ENCODE peak calls at places on chromosomes 16 and 17, in eight cellular contexts. Q is NCI-H446 treated with DMSO at 0.1 percent for 48 hours; T is neural crest cell; F is kidney glomerular epithelial cell; M is left colon; N is posterior vena cava; D is AG08395; H is stimulated activated CD4-positive, alpha-beta T cell treated with anti-CD3 and anti-CD28 coated beads, Interleukin-1b, Interleukin-23, amount 100 ng/mL, for 4 hours. O is an unnamed sample.

GRCh38 chr17:82937411-82938371 is 97.9 kb upstream of the ZNF750 start:
- DNase-seq in T (no peak), D (no peak), N (peak), F (no peak), H (no peak), M (no peak), Q (no peak), O (no peak)

GRCh38 chr17:49508061-49508865 is 13.2 kb downstream of the NGFR start:
- DNase-seq in N (no peak), T (no peak), D (peak), M (no peak), F (no peak), Q (peak), H (no peak), O (peak)

GRCh38 chr17:81020767-81021497 is 14.0 kb upstream of the BAIAP2 start:
- DNase-seq in M (peak), F (no peak), Q (peak), H (no peak), T (no peak), D (peak), N (no peak), O (no peak)

GRCh38 chr16:10767127-10767526 is 23.5 kb downstream of the NUBP1 start:
- DNase-seq in D (no peak), F (no peak), Q (no peak), T (no peak), H (no peak), N (no peak), M (no peak), O (no peak)

GRCh38 chr17:58577696-58578095 is 63.3 kb upstream of the MTMR4 start:
- DNase-seq in D (peak), F (no peak), M (no peak), N (no peak), Q (peak), T (peak), H (peak), O (peak)

GRCh38 chr16:3652373-3653037 is 2.0 kb upstream of the DNASE1 start:
- DNase-seq in T (no peak), D (no peak), H (no peak), Q (peak), M (peak), F (no peak), N (peak), O (no peak)

GRCh38 chr16:53803998-53804397 is 100.0 kb downstream of the FTO start:
- DNase-seq in D (no peak), T (no peak), Q (no peak), F (no peak), M (no peak), H (no peak), N (no peak), O (no peak)

GRCh38 chr17:68972119-68972704 is 17.0 kb upstream of the ABCA8 start:
- DNase-seq in H (no peak), M (no peak), D (peak), Q (no peak), N (no peak), F (peak), T (peak), O (no peak)

GRCh38 chr16:86214326-86215232 is 295.7 kb upstream of the FOXF1 start:
- DNase-seq in M (peak), T (no peak), H (no peak), Q (no peak), N (no peak), D (peak), F (no peak), O (no peak)

GRCh38 chr17:28598799-28599310 is at the start of gene SPAG5:
- DNase-seq in T (peak), Q (peak), D (peak), M (peak), H (peak), F (peak), N (peak), O (peak)

GRCh38 chr17:7885357-7886226 is 3.0 kb upstream of the CHD3 start:
- DNase-seq in H (peak), M (peak), Q (no peak), D (peak), N (peak), T (peak), F (no peak), O (peak)

GRCh38 chr17:82450357-82451106 is at the start of gene CYBC1:
- DNase-seq in N (peak), Q (peak), M (peak), D (peak), H (peak), F (peak), T (peak), O (peak)

GRCh38 chr17:56593073-56593740 is at the start of gene NOG:
- DNase-seq in Q (peak), H (peak), D (peak), M (no peak), N (peak), F (no peak), T (peak), O (peak)

GRCh38 chr17:10635290-10635689 is 21.8 kb downstream of the MYH3 start:
- DNase-seq in F (no peak), T (no peak), N (peak), H (no peak), Q (no peak), D (no peak), M (no peak), O (peak)

GRCh38 chr16:79776243-79776884 is 175.8 kb upstream of the MAF start:
- DNase-seq in D (peak), Q (no peak), T (no peak), M (no peak), H (no peak), N (no peak), F (no peak), O (peak)

GRCh38 chr16:10575506-10576130 is 4.8 kb downstream of the EMP2 start:
- DNase-seq in T (no peak), N (no peak), H (no peak), F (no peak), Q (no peak), D (peak), M (no peak), O (no peak)

GRCh38 chr16:82852388-82852998 is 225.7 kb downstream of the CDH13 start:
- DNase-seq in H (no peak), M (no peak), F (no peak), T (no peak), D (no peak), Q (no peak), N (no peak), O (no peak)